ENCODE peak calls at places on chromosomes 5 and 9, in four cellular contexts. One of them, this sample, is unnamed.

GRCh38 chr5:171688696-171689495 is 96.7 kb upstream of the SMIM23 start:
- DNase-seq in H1: no peak
- DNase-seq in A549: no peak
- DNase-seq in HepG2: no peak
- DNase-seq in this sample: peak

GRCh38 chr9:118303216-118303615 is 599.0 kb downstream of the TLR4 start:
- DNase-seq in H1: no peak
- DNase-seq in A549: no peak
- DNase-seq in HepG2: no peak
- DNase-seq in this sample: no peak

GRCh38 chr5:32076699-32077695 is 97.1 kb downstream of the GOLPH3 start:
- DNase-seq in H1: no peak
- DNase-seq in A549: peak
- DNase-seq in HepG2: peak
- DNase-seq in this sample: peak

GRCh38 chr5:88881566-88881965 is 1.4 kb downstream of the MEF2C start:
- DNase-seq in H1: no peak
- DNase-seq in A549: no peak
- DNase-seq in HepG2: no peak
- DNase-seq in this sample: no peak

GRCh38 chr9:96299823-96300222 is 2.2 kb downstream of the HSD17B3 start:
- DNase-seq in H1: no peak
- DNase-seq in A549: no peak
- DNase-seq in HepG2: no peak
- DNase-seq in this sample: no peak

GRCh38 chr9:71665247-71665646 is 103.1 kb downstream of the CEMIP2 start:
- DNase-seq in H1: no peak
- DNase-seq in A549: no peak
- DNase-seq in HepG2: no peak
- DNase-seq in this sample: no peak

GRCh38 chr9:135017916-135018915 is 69.3 kb upstream of the OLFM1 start:
- DNase-seq in H1: no peak
- DNase-seq in A549: no peak
- DNase-seq in HepG2: no peak
- DNase-seq in this sample: no peak

GRCh38 chr9:110758201-110758600 is 89.6 kb downstream of the MUSK start:
- DNase-seq in H1: no peak
- DNase-seq in A549: no peak
- DNase-seq in HepG2: no peak
- DNase-seq in this sample: no peak

GRCh38 chr9:133842721-133843227 is 104.6 kb upstream of the SARDH start:
- DNase-seq in H1: no peak
- DNase-seq in A549: no peak
- DNase-seq in HepG2: no peak
- DNase-seq in this sample: no peak

GRCh38 chr5:158684469-158684868 is 415.2 kb downstream of the EBF1 start:
- DNase-seq in H1: no peak
- DNase-seq in A549: no peak
- DNase-seq in HepG2: no peak
- DNase-seq in this sample: no peak

GRCh38 chr5:51650824-51651223 is 267.6 kb downstream of the ISL1 start:
- DNase-seq in H1: no peak
- DNase-seq in A549: no peak
- DNase-seq in HepG2: no peak
- DNase-seq in this sample: no peak

GRCh38 chr5:69285448-69286116 is 47.0 kb downstream of the CCDC125 start:
- DNase-seq in H1: peak
- DNase-seq in A549: no peak
- DNase-seq in HepG2: no peak
- DNase-seq in this sample: no peak

GRCh38 chr9:93081081-93081529 is 14.9 kb upstream of the CARD19 start:
- DNase-seq in H1: no peak
- DNase-seq in A549: no peak
- DNase-seq in HepG2: no peak
- DNase-seq in this sample: no peak

GRCh38 chr5:113489299-113489698 is 1.0 kb upstream of the MCC start:
- DNase-seq in H1: no peak
- DNase-seq in A549: peak
- DNase-seq in HepG2: peak
- DNase-seq in this sample: no peak

GRCh38 chr5:171927345-171927941 is 79.0 kb downstream of the FBXW11 start:
- DNase-seq in H1: no peak
- DNase-seq in A549: no peak
- DNase-seq in HepG2: no peak
- DNase-seq in this sample: no peak

GRCh38 chr9:27206041-27206440 is 90.9 kb downstream of the EQTN start:
- DNase-seq in H1: no peak
- DNase-seq in A549: no peak
- DNase-seq in HepG2: no peak
- DNase-seq in this sample: no peak

GRCh38 chr9:21252727-21253547 is 13.1 kb upstream of the IFNA14 start:
- DNase-seq in H1: no peak
- DNase-seq in A549: peak
- DNase-seq in HepG2: peak
- DNase-seq in this sample: no peak

GRCh38 chr5:121350493-121350892 is 501.2 kb upstream of the FTMT start:
- DNase-seq in H1: no peak
- DNase-seq in A549: no peak
- DNase-seq in HepG2: no peak
- DNase-seq in this sample: no peak

DNA sequence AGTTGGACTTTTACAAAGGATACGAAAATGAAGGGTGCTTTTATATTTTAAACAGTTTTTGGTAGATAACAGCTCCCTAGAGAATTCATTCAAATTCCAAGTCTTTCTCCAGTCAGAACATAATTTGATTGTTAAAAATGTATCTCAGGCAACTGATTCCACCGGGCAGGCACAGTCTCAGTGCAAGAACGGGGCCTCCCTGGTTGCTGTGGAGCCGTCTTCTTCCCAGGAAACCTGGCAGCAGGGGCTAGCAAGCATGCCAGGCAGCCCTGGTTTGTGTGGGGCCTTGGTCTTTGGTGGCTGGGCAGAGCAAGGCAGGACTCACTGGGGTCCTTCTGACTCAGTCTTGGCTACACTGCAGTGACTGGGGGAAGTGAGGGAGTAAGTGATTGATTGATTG is 143.5 kb downstream of the NXNL2 start:
- DNase-seq in H1: no peak
- DNase-seq in A549: no peak
- DNase-seq in HepG2: no peak
- DNase-seq in this sample: no peak
- TF ChIP-seq PHF8 in H1: no peak
- TF ChIP-seq PHF8 in A549: no peak
- TF ChIP-seq PHF8 in HepG2: no peak
- TF ChIP-seq PHF8 in this sample: no peak

DNA sequence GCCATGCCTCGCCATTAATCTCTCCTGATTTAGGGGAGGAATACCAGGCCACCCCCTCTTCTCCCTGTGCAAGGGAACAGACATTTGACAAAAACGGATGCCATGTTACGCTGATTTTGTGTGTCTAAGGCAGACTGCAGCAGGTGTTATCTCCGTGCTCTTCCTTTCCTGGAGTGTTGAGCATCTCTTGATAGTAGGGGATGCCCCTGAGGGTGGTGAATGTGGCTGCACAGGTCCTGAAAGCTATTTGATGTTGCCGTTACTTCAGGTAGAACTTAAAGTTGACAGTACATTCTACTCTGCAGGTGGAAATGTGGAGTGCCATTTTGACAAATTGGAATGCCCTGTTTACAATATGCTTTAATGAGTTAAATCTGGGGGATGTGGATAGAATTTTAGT is 21.5 kb downstream of the TENT4A start:
- DNase-seq in H1: no peak
- DNase-seq in A549: no peak
- DNase-seq in HepG2: no peak
- DNase-seq in this sample: no peak
- TF ChIP-seq PHF8 in H1: no peak
- TF ChIP-seq PHF8 in A549: no peak
- TF ChIP-seq PHF8 in HepG2: no peak
- TF ChIP-seq PHF8 in this sample: no peak

DNA sequence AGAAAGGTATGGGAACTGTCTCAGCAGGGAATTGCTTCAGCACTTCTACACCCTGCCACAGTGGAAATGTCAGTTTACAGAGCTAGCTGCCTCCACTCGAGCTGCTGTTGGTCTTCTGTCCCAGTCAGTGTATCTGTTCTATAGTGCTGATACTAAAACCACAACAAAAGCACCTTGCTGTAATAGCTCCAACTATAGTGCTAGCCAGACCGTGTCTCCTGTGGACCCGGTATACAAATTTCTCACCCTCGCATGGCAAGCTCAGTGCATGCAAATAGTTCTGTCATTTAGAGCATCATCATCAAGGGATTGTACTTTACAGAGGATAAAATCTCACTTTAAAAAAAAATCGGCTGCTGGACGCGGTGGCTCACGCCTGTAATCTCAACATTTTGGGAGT is 51.5 kb upstream of the IQGAP2 start:
- DNase-seq in H1: no peak
- DNase-seq in A549: no peak
- DNase-seq in HepG2: no peak
- DNase-seq in this sample: no peak
- TF ChIP-seq PHF8 in H1: no peak
- TF ChIP-seq PHF8 in A549: no peak
- TF ChIP-seq PHF8 in HepG2: no peak
- TF ChIP-seq PHF8 in this sample: no peak

GRCh38 chr5:139738777-139739611 is 56.6 kb upstream of the PSD2 start:
- DNase-seq in H1: no peak
- DNase-seq in A549: no peak
- DNase-seq in HepG2: peak
- DNase-seq in this sample: no peak
- TF ChIP-seq PHF8 in H1: no peak
- TF ChIP-seq PHF8 in A549: no peak
- TF ChIP-seq PHF8 in HepG2: no peak
- TF ChIP-seq PHF8 in this sample: no peak

GRCh38 chr5:119291056-119291455 is 64.8 kb upstream of the TNFAIP8 start:
- DNase-seq in H1: no peak
- DNase-seq in A549: no peak
- DNase-seq in HepG2: no peak
- DNase-seq in this sample: no peak

GRCh38 chr5:119288364-119289047 is 67.3 kb upstream of the TNFAIP8 start:
- DNase-seq in H1: no peak
- DNase-seq in A549: no peak
- DNase-seq in HepG2: no peak
- DNase-seq in this sample: no peak

GRCh38 chr5:119289413-119289812 is 66.4 kb upstream of the TNFAIP8 start:
- DNase-seq in H1: no peak
- DNase-seq in A549: no peak
- DNase-seq in HepG2: no peak
- DNase-seq in this sample: no peak

GRCh38 chr5:119290607-119291006 is 65.2 kb upstream of the TNFAIP8 start:
- DNase-seq in H1: no peak
- DNase-seq in A549: no peak
- DNase-seq in HepG2: no peak
- DNase-seq in this sample: no peak

GRCh38 chr5:119290161-119290569 is 65.7 kb upstream of the TNFAIP8 start:
- DNase-seq in H1: no peak
- DNase-seq in A549: no peak
- DNase-seq in HepG2: no peak
- DNase-seq in this sample: no peak
- TF ChIP-seq PHF8 in H1: no peak
- TF ChIP-seq PHF8 in A549: no peak
- TF ChIP-seq PHF8 in HepG2: no peak
- TF ChIP-seq PHF8 in this sample: no peak

This sample was measured in K562.